ENCODE peak calls at places on chromosome 7, in four cellular contexts. O is NB4, U is sigmoid colon, S is transverse colon. R is an unnamed sample.

GRCh38 chr7:151740180-151740845 is 136.6 kb downstream of the PRKAG2 start:
- DNase-seq in O (peak), U (no peak), S (no peak), R (no peak)

GRCh38 chr7:47502240-47502877 is 79.6 kb downstream of the TNS3 start:
- DNase-seq in O (no peak), U (no peak), S (peak), R (no peak)

GRCh38 chr7:152176797-152177196 is 151.3 kb downstream of the GALNT11 start:
- DNase-seq in O (no peak), U (no peak), S (no peak), R (no peak)

GRCh38 chr7:131546583-131547111 is 9.8 kb downstream of the PODXL start:
- DNase-seq in O (peak), U (peak), S (no peak), R (peak)

GRCh38 chr7:3787717-3788311 is 486.8 kb downstream of the SDK1 start:
- DNase-seq in O (no peak), U (no peak), S (no peak), R (no peak)

GRCh38 chr7:4745265-4745919 is 30.0 kb upstream of the AP5Z1 start:
- DNase-seq in O (no peak), U (no peak), S (no peak), R (no peak)

GRCh38 chr7:105672820-105673219 is 91.5 kb upstream of the EFCAB10 start:
- DNase-seq in O (no peak), U (no peak), S (no peak), R (no peak)

GRCh38 chr7:84547326-84547725 is 352.7 kb upstream of the SEMA3A start:
- DNase-seq in O (no peak), U (no peak), S (no peak), R (no peak)

GRCh38 chr7:116805100-116805544 is 57.3 kb upstream of the CAPZA2 start:
- DNase-seq in O (peak), U (no peak), S (no peak), R (no peak)

GRCh38 chr7:140571537-140572122 is 69.0 kb downstream of the DENND2A start:
- DNase-seq in O (no peak), U (peak), S (no peak), R (no peak)

GRCh38 chr7:32479574-32480200 is 10.5 kb downstream of the LSM5 start:
- DNase-seq in O (peak), U (no peak), S (no peak), R (peak)

GRCh38 chr7:69751026-69751425 is 152.8 kb downstream of the AUTS2 start:
- DNase-seq in O (no peak), U (no peak), S (no peak), R (no peak)

GRCh38 chr7:100423315-100423714 is 5.2 kb downstream of the ZCWPW1 start:
- DNase-seq in O (no peak), U (no peak), S (no peak), R (no peak)

GRCh38 chr7:87851242-87851641 is 24.9 kb downstream of the SLC25A40 start:
- DNase-seq in O (no peak), U (no peak), S (no peak), R (no peak)

GRCh38 chr7:130893441-130893894 is 159.5 kb upstream of the KLF14 start:
- DNase-seq in O (no peak), U (no peak), S (no peak), R (no peak)

DNA sequence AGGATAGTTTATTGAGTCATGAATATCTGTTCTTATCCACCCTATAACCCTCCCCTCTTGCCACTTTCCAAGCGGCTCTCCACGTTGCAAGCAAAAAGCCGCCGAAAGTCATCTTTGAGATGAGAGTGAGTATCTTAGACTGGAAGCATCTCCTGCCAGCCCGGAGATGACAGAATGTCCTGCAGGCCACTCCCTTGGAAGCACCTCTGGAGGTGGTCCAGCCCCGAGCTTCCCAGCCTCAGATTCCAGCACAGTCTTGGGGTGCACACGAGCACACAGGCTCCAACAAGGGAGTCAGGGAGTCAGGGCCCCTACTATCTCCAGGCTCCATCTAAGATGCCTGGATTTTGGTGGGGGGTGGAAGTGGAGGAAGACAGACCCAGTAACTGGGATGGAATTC is 5.5 kb upstream of the ELN start:
- DNase-seq in O (no peak), U (no peak), S (no peak), R (no peak)
- TF ChIP-seq POLR2A in O (no peak), U (no peak), S (no peak), R (no peak)

GRCh38 chr7:128934361-128935352 is 3.1 kb upstream of the IRF5 start:
- DNase-seq in O (no peak), U (peak), S (peak), R (no peak)
- TF ChIP-seq POLR2A in O (no peak), U (no peak), S (no peak), R (no peak)

GRCh38 chr7:27213904-27214586 is 14.2 kb upstream of the HOXA13 start:
- DNase-seq in O (no peak), U (no peak), S (no peak), R (no peak)
- TF ChIP-seq POLR2A in O (no peak), U (no peak), S (no peak), R (no peak)

GRCh38 chr7:44999245-45000095 is 531 bp upstream of the CCM2 start:
- DNase-seq in O (peak), U (peak), S (peak), R (peak)
- TF ChIP-seq POLR2A in O (peak), U (no peak), S (peak), R (no peak)